ENCODE peak calls at places on chromosomes 16 and 17, in seven cellular contexts. One of them, this sample, is unnamed.

GRCh38 chr17:6546069-6546718 is 10.2 kb downstream of the PITPNM3 start:
- DNase-seq in CD4-positive, alpha-beta memory T cell: no peak
- DNase-seq in occipital lobe: no peak
- DNase-seq in GM13976: peak; percentile 48
- DNase-seq in amygdala: no peak
- DNase-seq in T-cell: no peak
- DNase-seq in activated T-cell treated with anti-CD3 and anti-CD28 coated beads for 24 hours: no peak
- DNase-seq in this sample: no peak

GRCh38 chr17:82311971-82312370 is 5.4 kb downstream of the CD7 start:
- DNase-seq in activated T-cell treated with anti-CD3 and anti-CD28 coated beads for 24 hours: no peak
- DNase-seq in CD4-positive, alpha-beta memory T cell: no peak
- DNase-seq in occipital lobe: no peak
- DNase-seq in amygdala: no peak
- DNase-seq in GM13976: no peak
- DNase-seq in T-cell: no peak
- DNase-seq in this sample: no peak

GRCh38 chr16:5220705-5221104 is 123.1 kb upstream of the EEF2KMT start:
- DNase-seq in activated T-cell treated with anti-CD3 and anti-CD28 coated beads for 24 hours: no peak
- DNase-seq in GM13976: no peak
- DNase-seq in CD4-positive, alpha-beta memory T cell: no peak
- DNase-seq in T-cell: no peak
- DNase-seq in amygdala: no peak
- DNase-seq in occipital lobe: no peak
- DNase-seq in this sample: no peak

GRCh38 chr16:66871840-66872239 is 8.5 kb upstream of the PDP2 start:
- DNase-seq in occipital lobe: no peak
- DNase-seq in amygdala: no peak
- DNase-seq in T-cell: no peak
- DNase-seq in GM13976: no peak
- DNase-seq in activated T-cell treated with anti-CD3 and anti-CD28 coated beads for 24 hours: no peak
- DNase-seq in CD4-positive, alpha-beta memory T cell: no peak
- DNase-seq in this sample: no peak

GRCh38 chr17:77693301-77693700 is 265.2 kb upstream of the TNRC6C start:
- DNase-seq in GM13976: no peak
- DNase-seq in amygdala: no peak
- DNase-seq in T-cell: no peak
- DNase-seq in CD4-positive, alpha-beta memory T cell: no peak
- DNase-seq in activated T-cell treated with anti-CD3 and anti-CD28 coated beads for 24 hours: no peak
- DNase-seq in occipital lobe: no peak
- DNase-seq in this sample: no peak

GRCh38 chr17:55668581-55668980 is 54.1 kb downstream of the TMEM100 start:
- DNase-seq in T-cell: no peak
- DNase-seq in amygdala: no peak
- DNase-seq in GM13976: no peak
- DNase-seq in activated T-cell treated with anti-CD3 and anti-CD28 coated beads for 24 hours: no peak
- DNase-seq in CD4-positive, alpha-beta memory T cell: no peak
- DNase-seq in occipital lobe: no peak
- DNase-seq in this sample: no peak

GRCh38 chr16:74455619-74456289 is 34.5 kb upstream of the CLEC18B start:
- DNase-seq in CD4-positive, alpha-beta memory T cell: no peak
- DNase-seq in GM13976: no peak
- DNase-seq in T-cell: no peak
- DNase-seq in occipital lobe: no peak
- DNase-seq in activated T-cell treated with anti-CD3 and anti-CD28 coated beads for 24 hours: no peak
- DNase-seq in amygdala: no peak
- DNase-seq in this sample: no peak

GRCh38 chr17:67227488-67227887 is 17.5 kb downstream of the HELZ start:
- DNase-seq in activated T-cell treated with anti-CD3 and anti-CD28 coated beads for 24 hours: no peak
- DNase-seq in occipital lobe: no peak
- DNase-seq in GM13976: no peak
- DNase-seq in T-cell: no peak
- DNase-seq in amygdala: no peak
- DNase-seq in CD4-positive, alpha-beta memory T cell: no peak
- DNase-seq in this sample: no peak

GRCh38 chr17:20944014-20944905 is 98.6 kb downstream of the USP22 start:
- DNase-seq in T-cell: no peak
- DNase-seq in amygdala: no peak
- DNase-seq in occipital lobe: no peak
- DNase-seq in GM13976: peak; percentile 43
- DNase-seq in CD4-positive, alpha-beta memory T cell: no peak
- DNase-seq in activated T-cell treated with anti-CD3 and anti-CD28 coated beads for 24 hours: no peak
- DNase-seq in this sample: no peak

GRCh38 chr17:69326302-69327059 is 452 bp downstream of the ABCA5 start:
- DNase-seq in occipital lobe: no peak
- DNase-seq in GM13976: peak; percentile 30
- DNase-seq in CD4-positive, alpha-beta memory T cell: no peak
- DNase-seq in activated T-cell treated with anti-CD3 and anti-CD28 coated beads for 24 hours: peak; percentile 6
- DNase-seq in amygdala: no peak
- DNase-seq in T-cell: no peak
- DNase-seq in this sample: no peak

GRCh38 chr17:45976755-45977505 is 22.1 kb upstream of the STH start:
- DNase-seq in CD4-positive, alpha-beta memory T cell: no peak
- DNase-seq in GM13976: no peak
- DNase-seq in amygdala: no peak
- DNase-seq in activated T-cell treated with anti-CD3 and anti-CD28 coated beads for 24 hours: no peak
- DNase-seq in occipital lobe: no peak
- DNase-seq in T-cell: no peak
- DNase-seq in this sample: no peak

GRCh38 chr17:56284501-56284900 is 131.2 kb downstream of the ANKFN1 start:
- DNase-seq in T-cell: no peak
- DNase-seq in GM13976: no peak
- DNase-seq in activated T-cell treated with anti-CD3 and anti-CD28 coated beads for 24 hours: no peak
- DNase-seq in occipital lobe: no peak
- DNase-seq in CD4-positive, alpha-beta memory T cell: no peak
- DNase-seq in amygdala: no peak
- DNase-seq in this sample: no peak

GRCh38 chr17:42130310-42130936 is 7.8 kb downstream of the HSPB9 start:
- DNase-seq in occipital lobe: no peak
- DNase-seq in T-cell: no peak
- DNase-seq in GM13976: no peak
- DNase-seq in amygdala: no peak
- DNase-seq in activated T-cell treated with anti-CD3 and anti-CD28 coated beads for 24 hours: no peak
- DNase-seq in CD4-positive, alpha-beta memory T cell: no peak
- DNase-seq in this sample: no peak

GRCh38 chr17:31919802-31920525 is 16.8 kb upstream of the SUZ12 start:
- DNase-seq in amygdala: no peak
- DNase-seq in T-cell: no peak
- DNase-seq in activated T-cell treated with anti-CD3 and anti-CD28 coated beads for 24 hours: no peak
- DNase-seq in GM13976: no peak
- DNase-seq in CD4-positive, alpha-beta memory T cell: no peak
- DNase-seq in occipital lobe: no peak
- DNase-seq in this sample: no peak

GRCh38 chr16:58264961-58265479 is 29.8 kb downstream of the PRSS54 start:
- DNase-seq in activated T-cell treated with anti-CD3 and anti-CD28 coated beads for 24 hours: no peak
- DNase-seq in occipital lobe: no peak
- DNase-seq in CD4-positive, alpha-beta memory T cell: no peak
- DNase-seq in GM13976: no peak
- DNase-seq in T-cell: no peak
- DNase-seq in amygdala: no peak
- DNase-seq in this sample: no peak

GRCh38 chr16:85798901-85799496 is 345 bp downstream of the EMC8 start:
- DNase-seq in activated T-cell treated with anti-CD3 and anti-CD28 coated beads for 24 hours: no peak
- DNase-seq in GM13976: peak; percentile 76
- DNase-seq in amygdala: no peak
- DNase-seq in T-cell: peak; percentile 36
- DNase-seq in CD4-positive, alpha-beta memory T cell: peak; percentile 57
- DNase-seq in occipital lobe: no peak
- DNase-seq in this sample: no peak

GRCh38 chr17:77563439-77564102 is 394.9 kb upstream of the TNRC6C start:
- DNase-seq in activated T-cell treated with anti-CD3 and anti-CD28 coated beads for 24 hours: no peak
- DNase-seq in amygdala: no peak
- DNase-seq in T-cell: no peak
- DNase-seq in occipital lobe: no peak
- DNase-seq in CD4-positive, alpha-beta memory T cell: no peak
- DNase-seq in GM13976: no peak
- DNase-seq in this sample: no peak

GRCh38 chr16:75624921-75625334 is 1.8 kb upstream of the ADAT1 start:
- DNase-seq in T-cell: no peak
- DNase-seq in GM13976: no peak
- DNase-seq in amygdala: no peak
- DNase-seq in CD4-positive, alpha-beta memory T cell: no peak
- DNase-seq in activated T-cell treated with anti-CD3 and anti-CD28 coated beads for 24 hours: no peak
- DNase-seq in occipital lobe: no peak
- DNase-seq in this sample: no peak

GRCh38 chr17:76716146-76716833 is 5.5 kb upstream of the MXRA7 start:
- DNase-seq in T-cell: peak; percentile 66
- DNase-seq in GM13976: no peak
- DNase-seq in amygdala: no peak
- DNase-seq in CD4-positive, alpha-beta memory T cell: peak; percentile 85
- DNase-seq in occipital lobe: no peak
- DNase-seq in activated T-cell treated with anti-CD3 and anti-CD28 coated beads for 24 hours: no peak
- DNase-seq in this sample: no peak

GRCh38 chr17:74297941-74298340 is 23.9 kb downstream of the DNAI2 start:
- DNase-seq in occipital lobe: no peak
- DNase-seq in activated T-cell treated with anti-CD3 and anti-CD28 coated beads for 24 hours: no peak
- DNase-seq in CD4-positive, alpha-beta memory T cell: no peak
- DNase-seq in GM13976: no peak
- DNase-seq in amygdala: no peak
- DNase-seq in T-cell: no peak
- DNase-seq in this sample: no peak